ENCODE peak calls at places on chromosomes 7 and 10, in eight cellular contexts. H is NB4, S is fibroblast of lung, J is mucosa of descending colon, V is cardiac muscle cell, Y is A673, C is IMR-90, D is AG04449. O is an unnamed sample.

GRCh38 chr7:105267244-105267643 is 121.5 kb downstream of the SRPK2 start:
- DNase-seq in H (no peak), S (no peak), J (no peak), V (no peak), Y (no peak), C (peak; percentile 46), D (no peak), O (no peak)

GRCh38 chr10:24926549-24926948 is 25.9 kb downstream of the PRTFDC1 start:
- DNase-seq in H (no peak), S (no peak), J (no peak), V (no peak), Y (no peak), C (no peak), D (no peak), O (no peak)

GRCh38 chr7:91628742-91629141 is 251.8 kb downstream of the MTERF1 start:
- DNase-seq in H (no peak), S (no peak), J (no peak), V (no peak), Y (peak; percentile 68), C (no peak), D (no peak), O (no peak)

GRCh38 chr7:82605247-82605864 is 161.8 kb upstream of the CACNA2D1 start:
- DNase-seq in H (peak; percentile 72), S (peak; percentile 58), J (no peak), V (peak; percentile 58), Y (peak; percentile 74), C (peak; percentile 46), D (no peak), O (peak; percentile 48)

GRCh38 chr7:88095-88926 is 104.1 kb upstream of the FAM20C start:
- DNase-seq in H (no peak), S (no peak), J (no peak), V (peak; percentile 36), Y (no peak), C (no peak), D (no peak), O (no peak)

GRCh38 chr10:100186813-100187212 is 984 bp upstream of the ERLIN1 start:
- DNase-seq in H (peak; percentile 79), S (no peak), J (peak; percentile 69), V (no peak), Y (peak; percentile 35), C (no peak), D (no peak), O (peak; percentile 8)

GRCh38 chr10:117424789-117425649 is 49.8 kb upstream of the PDZD8 start:
- DNase-seq in H (no peak), S (no peak), J (no peak), V (peak; percentile 23), Y (no peak), C (no peak), D (no peak), O (no peak)

GRCh38 chr10:129790710-129791446 is 173.2 kb downstream of the EBF3 start:
- DNase-seq in H (peak; percentile 79), S (peak; percentile 13), J (no peak), V (no peak), Y (no peak), C (no peak), D (no peak), O (no peak)

GRCh38 chr10:75287697-75288096 is 51.9 kb upstream of the COMTD1 start:
- DNase-seq in H (no peak), S (no peak), J (no peak), V (no peak), Y (no peak), C (no peak), D (no peak), O (no peak)

GRCh38 chr10:95273393-95274312 is 17.1 kb downstream of the PDLIM1 start:
- DNase-seq in H (no peak), S (peak; percentile 83), J (no peak), V (no peak), Y (no peak), C (peak; percentile 94), D (no peak), O (peak; percentile 99)

GRCh38 chr10:30562787-30563186 is 66.8 kb downstream of the LYZL2 start:
- DNase-seq in H (no peak), S (no peak), J (no peak), V (no peak), Y (no peak), C (no peak), D (no peak), O (no peak)

GRCh38 chr10:89391882-89392756 is at the start of gene IFIT1:
- DNase-seq in H (peak; percentile 89), S (peak; percentile 96), J (no peak), V (peak; percentile 86), Y (peak; percentile 82), C (peak; percentile 95), D (peak; percentile 85), O (peak; percentile 97)

GRCh38 chr10:18501198-18501597 is 150.2 kb downstream of the NSUN6 start:
- DNase-seq in H (no peak), S (peak; percentile 24), J (no peak), V (no peak), Y (no peak), C (peak; percentile 72), D (no peak), O (no peak)

GRCh38 chr7:82419200-82419599 is 24.4 kb downstream of the CACNA2D1 start:
- DNase-seq in H (no peak), S (no peak), J (no peak), V (peak; percentile 39), Y (no peak), C (no peak), D (no peak), O (no peak)

GRCh38 chr7:128860158-128861073 is 2.2 kb upstream of the ATP6V1F start:
- DNase-seq in H (peak; percentile 52), S (peak; percentile 78), J (no peak), V (no peak), Y (no peak), C (peak; percentile 81), D (no peak), O (peak; percentile 56)

GRCh38 chr10:103507235-103508191 is 14.0 kb downstream of the NEURL1 start:
- DNase-seq in H (peak; percentile 21), S (no peak), J (peak; percentile 75), V (no peak), Y (no peak), C (no peak), D (no peak), O (no peak)

GRCh38 chr10:60958892-60959601 is 15.1 kb upstream of the RHOBTB1 start:
- DNase-seq in H (no peak), S (peak; percentile 51), J (no peak), V (no peak), Y (no peak), C (peak; percentile 57), D (no peak), O (peak; percentile 66)

GRCh38 chr7:114083714-114084113 is 164.9 kb upstream of the PPP1R3A start:
- DNase-seq in H (no peak), S (no peak), J (no peak), V (peak; percentile 5), Y (no peak), C (no peak), D (no peak), O (no peak)

GRCh38 chr10:84429926-84430520 is 101.6 kb downstream of the CCSER2 start:
- DNase-seq in H (peak; percentile 65), S (peak; percentile 53), J (peak; percentile 63), V (peak; percentile 41), Y (peak; percentile 58), C (peak; percentile 47), D (no peak), O (peak; percentile 70)

GRCh38 chr7:131513245-131514061 is 43.0 kb downstream of the PODXL start:
- DNase-seq in H (peak; percentile 85), S (peak; percentile 72), J (peak; percentile 81), V (peak; percentile 92), Y (peak; percentile 89), C (peak; percentile 81), D (no peak), O (peak; percentile 81)
- H3K4me3 ChIP-seq in H (no peak overlapping the region), S (no peak overlapping the region), J (no peak overlapping the region), V (no peak overlapping the region), Y (no peak overlapping the region), C (no peak overlapping the region), D (no peak overlapping the region), O (no peak overlapping the region)

GRCh38 chr7:2505401-2505800 is 14.2 kb upstream of the LFNG start:
- DNase-seq in H (no peak), S (no peak), J (no peak), V (no peak), Y (no peak), C (no peak), D (no peak), O (no peak)
- TF ChIP-seq CTCF in H (no peak), S (no peak), J (no peak), V (no peak), Y (no peak), C (no peak), D (no peak), O (no peak)

GRCh38 chr7:47496064-47496665 is 85.7 kb downstream of the TNS3 start:
- DNase-seq in H (no peak), S (no peak), J (no peak), V (no peak), Y (no peak), C (no peak), D (no peak), O (no peak)

GRCh38 chr7:47496666-47497065 is 85.2 kb downstream of the TNS3 start:
- DNase-seq in H (no peak), S (no peak), J (no peak), V (no peak), Y (no peak), C (no peak), D (no peak), O (no peak)

GRCh38 chr7:47495269-47495875 is 86.5 kb downstream of the TNS3 start:
- DNase-seq in H (no peak), S (no peak), J (no peak), V (no peak), Y (no peak), C (no peak), D (no peak), O (no peak)

GRCh38 chr7:47498229-47499056 is 83.5 kb downstream of the TNS3 start:
- DNase-seq in H (no peak), S (no peak), J (peak; percentile 77), V (no peak), Y (no peak), C (no peak), D (no peak), O (no peak)

DNA sequence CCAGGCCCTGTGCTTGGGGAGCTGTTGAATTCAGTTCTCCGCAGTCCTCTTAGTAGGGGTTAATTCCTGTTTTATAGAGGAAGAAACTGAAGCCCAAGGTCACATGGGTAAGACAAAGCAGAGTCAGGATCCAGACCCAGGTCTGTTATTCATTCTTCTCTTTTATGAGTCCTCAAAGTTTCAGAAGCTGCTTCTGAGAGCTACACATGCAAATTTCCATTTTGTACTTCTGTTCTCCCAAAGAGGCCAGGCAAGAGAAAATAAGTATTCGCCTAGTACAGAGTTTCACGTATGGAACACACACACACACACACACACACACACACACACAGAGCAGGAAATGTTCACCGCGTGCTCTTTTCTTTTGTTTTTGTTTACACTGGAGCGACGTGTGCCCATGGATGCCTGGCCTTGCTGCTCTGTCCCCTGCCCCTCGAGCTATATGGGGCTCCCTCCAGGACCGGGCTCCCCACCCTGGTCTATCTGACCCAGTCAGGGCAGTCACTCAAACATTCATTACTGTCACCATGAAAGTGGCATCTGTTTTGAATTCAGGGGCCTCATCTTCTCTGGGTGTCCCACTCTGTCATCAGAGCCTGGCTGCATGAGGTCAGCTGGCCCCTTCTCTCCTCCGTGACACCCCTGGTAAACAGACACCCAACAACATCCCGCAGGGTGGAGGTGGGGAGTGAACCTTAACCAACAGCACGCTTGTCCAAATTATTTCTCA is 84.4 kb downstream of the TNS3 start:
- DNase-seq in H (no peak), S (peak; percentile 35), J (no peak), V (no peak), Y (no peak), C (no peak), D (no peak), O (peak; percentile 69)
- H3K4me3 ChIP-seq in H (no peak overlapping the region), S (no peak overlapping the region), J (no peak overlapping the region), V (no peak overlapping the region), Y (no peak overlapping the region), C (no peak overlapping the region), D (no peak overlapping the region), O (no peak overlapping the region)

GRCh38 chr7:142188846-142189245 is 69.0 kb downstream of the PRSS58 start:
- DNase-seq in H (peak; percentile 56), S (no peak), J (no peak), V (no peak), Y (peak; percentile 15), C (no peak), D (no peak), O (no peak)
- TF ChIP-seq CTCF in H (no peak), S (no peak), J (no peak), V (no peak), Y (peak; percentile 35), C (no peak), D (no peak), O (no peak)

O was measured in fibroblast of villous mesenchyme.